ENCODE peak calls at places on chromosomes 16 and 17, in ten cellular contexts. B, X, U, Z, Y, K, P, T, J and E are unnamed samples.

GRCh38 chr17:76716834-76717205 is 6.1 kb upstream of the MXRA7 start:
- DNase-seq in U (peak), X (no peak), K (peak), P (no peak), Y (peak), T (peak), J (no peak), B (no peak), Z (peak), E (no peak)

GRCh38 chr16:4847774-4848587 is 700 bp downstream of the UBN1 start:
- DNase-seq in T (no peak), K (peak), Z (peak), J (no peak), B (peak), Y (peak), X (peak), P (peak), U (peak), E (peak)

GRCh38 chr16:3003582-3004270 is 9.0 kb upstream of the CLDN9 start:
- DNase-seq in K (peak), X (peak), Y (peak), P (peak), Z (peak), U (peak), B (peak), T (peak), J (peak), E (peak)

GRCh38 chr17:75813081-75814020 is 28.7 kb downstream of the UNK start:
- DNase-seq in T (no peak), Y (no peak), K (no peak), U (no peak), Z (no peak), X (no peak), B (no peak), P (no peak), J (no peak), E (no peak)

GRCh38 chr16:80317132-80318098 is 223.4 kb upstream of the DYNLRB2 start:
- DNase-seq in J (peak), Z (no peak), B (no peak), U (no peak), K (peak), T (no peak), P (no peak), Y (no peak), X (no peak), E (peak)

GRCh38 chr17:1362964-1363363 is 37.1 kb downstream of the YWHAE start:
- DNase-seq in Z (no peak), U (no peak), B (no peak), J (no peak), Y (peak), P (no peak), K (no peak), T (no peak), X (no peak), E (no peak)

GRCh38 chr16:1645914-1646525 is 32.1 kb upstream of the JPT2 start:
- DNase-seq in U (peak), J (no peak), Y (peak), X (no peak), P (peak), Z (peak), T (peak), B (no peak), K (peak), E (peak)

GRCh38 chr17:50608700-50609375 is 25.8 kb upstream of the ABCC3 start:
- DNase-seq in J (no peak), T (no peak), U (no peak), K (no peak), B (no peak), Y (no peak), Z (no peak), P (no peak), X (no peak), E (no peak)

GRCh38 chr17:12664894-12665262 is 812 bp upstream of the MYOCD start:
- DNase-seq in Z (no peak), T (no peak), J (no peak), K (no peak), P (no peak), Y (no peak), B (no peak), U (no peak), X (no peak), E (no peak)

GRCh38 chr16:86258713-86259112 is 251.6 kb upstream of the FOXF1 start:
- DNase-seq in J (no peak), B (no peak), U (no peak), K (peak), X (no peak), P (no peak), Z (no peak), T (no peak), Y (no peak), E (no peak)

GRCh38 chr17:37833237-37833859 is 88.5 kb upstream of the HNF1B start:
- DNase-seq in J (no peak), T (no peak), P (peak), X (no peak), K (no peak), B (no peak), Y (no peak), U (no peak), Z (no peak), E (no peak)

GRCh38 chr17:76255801-76256429 is 9.2 kb upstream of the UBALD2 start:
- DNase-seq in X (no peak), B (no peak), J (no peak), T (no peak), K (no peak), P (no peak), Y (no peak), Z (no peak), U (no peak), E (no peak)

GRCh38 chr17:64146418-64147109 is 16.6 kb upstream of the ERN1 start:
- DNase-seq in Y (peak), P (no peak), X (no peak), J (peak), K (peak), U (peak), Z (peak), T (no peak), B (peak), E (peak)

GRCh38 chr17:75514299-75515228 is 773 bp downstream of the CASKIN2 start:
- DNase-seq in U (no peak), X (no peak), K (peak), Y (no peak), P (no peak), J (peak), Z (no peak), T (no peak), B (no peak), E (peak)

GRCh38 chr16:46658925-46659324 is 30.1 kb downstream of the VPS35 start:
- DNase-seq in J (no peak), Y (no peak), K (no peak), X (no peak), Z (no peak), B (no peak), T (no peak), U (no peak), P (peak), E (no peak)

GRCh38 chr17:46972346-46972745 is 6.7 kb downstream of the RPRML start:
- DNase-seq in U (no peak), X (no peak), P (no peak), T (no peak), K (no peak), B (no peak), Z (no peak), Y (no peak), J (no peak), E (no peak)

GRCh38 chr17:83080641-83081560 is 1.5 kb downstream of the METRNL start:
- DNase-seq in U (peak), X (no peak), P (peak), K (peak), J (no peak), Y (no peak), T (no peak), B (no peak), Z (no peak), E (no peak)

GRCh38 chr16:1197237-1197866 is 27.7 kb downstream of the TPSG1 start:
- DNase-seq in Y (no peak), B (no peak), U (no peak), T (no peak), X (no peak), K (no peak), J (no peak), P (no peak), Z (no peak), E (no peak)

GRCh38 chr16:89119661-89120141 is 26.0 kb downstream of the ACSF3 start:
- DNase-seq in K (no peak), P (no peak), X (no peak), U (no peak), J (no peak), Y (no peak), T (no peak), Z (no peak), B (no peak), E (no peak)

GRCh38 chr17:36705651-36706436 is 104.5 kb downstream of the MRM1 start:
- DNase-seq in Y (peak), U (peak), J (peak), X (no peak), P (peak), T (no peak), B (peak), K (peak), Z (peak), E (peak)

GRCh38 chr17:16922386-16923096 is 49.4 kb downstream of the TNFRSF13B start:
- DNase-seq in K (peak), X (no peak), J (no peak), Y (peak), T (no peak), U (peak), Z (no peak), B (no peak), P (no peak), E (no peak)

GRCh38 chr17:8326591-8327583 is 12.8 kb upstream of the ODF4 start:
- DNase-seq in Z (no peak), Y (peak), P (no peak), B (no peak), J (no peak), K (no peak), T (no peak), X (peak), U (peak), E (no peak)

GRCh38 chr17:64614266-64615011 is 47.7 kb downstream of the SMURF2 start:
- DNase-seq in Y (peak), T (no peak), J (no peak), U (no peak), Z (no peak), P (no peak), B (no peak), X (no peak), K (no peak), E (no peak)

GRCh38 chr17:35079547-35079946 is 16.0 kb upstream of the RFFL start:
- DNase-seq in Z (peak), U (peak), K (peak), X (no peak), B (peak), T (no peak), Y (peak), J (no peak), P (no peak), E (peak)

GRCh38 chr17:38352245-38353083 is 820 bp downstream of the SOCS7 start:
- DNase-seq in K (no peak), U (no peak), Y (peak), X (peak), J (no peak), P (peak), T (no peak), B (no peak), Z (peak), E (peak)

GRCh38 chr17:1173456-1174370 is 6.1 kb downstream of the ABR start:
- DNase-seq in U (no peak), B (no peak), T (no peak), P (no peak), K (no peak), J (no peak), X (no peak), Y (no peak), Z (no peak), E (no peak)

GRCh38 chr16:26569793-26570192 is 496.9 kb upstream of the C16orf82 start:
- DNase-seq in Y (no peak), J (peak), P (peak), T (no peak), X (peak), B (no peak), K (no peak), Z (no peak), U (no peak), E (peak)

GRCh38 chr17:2386400-2387085 is 14.3 kb downstream of the MNT start:
- DNase-seq in P (no peak), T (no peak), K (no peak), Z (no peak), B (peak), U (no peak), J (no peak), Y (no peak), X (no peak), E (peak)

GRCh38 chr17:9239260-9239820 is 218.0 kb downstream of the NTN1 start:
- DNase-seq in K (no peak), B (no peak), T (no peak), J (peak), P (no peak), X (no peak), Z (no peak), Y (no peak), U (no peak), E (peak)

GRCh38 chr17:5560361-5560988 is 23.8 kb downstream of the NLRP1 start:
- DNase-seq in B (no peak), J (no peak), X (no peak), K (no peak), T (no peak), Y (no peak), Z (no peak), P (no peak), U (no peak), E (no peak)

GRCh38 chr16:86571197-86571915 is 4.7 kb downstream of the FOXC2 start:
- DNase-seq in K (no peak), B (no peak), X (no peak), Y (peak), P (no peak), J (no peak), Z (no peak), T (no peak), U (no peak), E (no peak)

GRCh38 chr17:34230342-34230741 is 24.7 kb upstream of the CCL2 start:
- DNase-seq in T (no peak), B (no peak), Z (no peak), P (no peak), J (no peak), Y (no peak), U (no peak), K (no peak), X (no peak), E (no peak)

GRCh38 chr17:7988750-7989178 is 13.7 kb upstream of the GUCY2D start:
- DNase-seq in J (peak), P (peak), U (peak), Y (peak), K (peak), T (peak), Z (peak), X (peak), B (peak), E (peak)

GRCh38 chr17:45127583-45128300 is 4.6 kb downstream of the PLCD3 start:
- DNase-seq in P (no peak), J (no peak), U (peak), K (peak), Z (no peak), X (no peak), B (peak), T (no peak), Y (no peak), E (peak)

GRCh38 chr17:83095016-83095415 is 15.6 kb downstream of the METRNL start:
- DNase-seq in Z (no peak), B (no peak), J (no peak), U (no peak), T (no peak), Y (no peak), P (no peak), K (no peak), X (no peak), E (no peak)